ENCODE peak calls at places on chromosomes 12 and 14, in ten cellular contexts. X is activated T-cell treated with anti-CD3 and anti-CD28 coated beads, Interleukin-2, amount 50 U/mL, for 72 hours; N is mesenchymal stem cell; R is C1 segment of cervical spinal cord; G is HCT116; H is NAMALWA; T is NCI-H510A; I is keratinocyte; O is anterior cingulate cortex; E is fibroblast of villous mesenchyme. C is an unnamed sample.
A peak's percentile ranks its signal among the peaks of the same experiment; 100 is the strongest.

GRCh38 chr12:81570234-81570633 is 188.9 kb downstream of the PPFIA2 start:
- DNase-seq in R (no peak), I (no peak), T (no peak), O (no peak), E (no peak), H (no peak), N (no peak), G (no peak), X (no peak), C (no peak)

GRCh38 chr14:51870620-51871019 is 10.2 kb downstream of the GNG2 start:
- DNase-seq in H (no peak), I (no peak), G (no peak), X (no peak), R (no peak), T (no peak), E (no peak), N (no peak), O (no peak), C (no peak)

GRCh38 chr14:104885031-104885972 is 20.2 kb downstream of the CEP170B start:
- DNase-seq in H (no peak), T (no peak), O (no peak), R (no peak), X (no peak), G (no peak), E (no peak), I (no peak), N (no peak), C (peak; percentile 44)

GRCh38 chr12:1773937-1774655 is 46.3 kb upstream of the LRTM2 start:
- DNase-seq in O (no peak), H (no peak), G (no peak), N (peak; percentile 69), R (peak; percentile 25), I (no peak), X (no peak), T (no peak), E (peak; percentile 57), C (no peak)

GRCh38 chr12:111519083-111519482 is 80.0 kb downstream of the ATXN2 start:
- DNase-seq in N (no peak), I (no peak), R (no peak), X (no peak), G (no peak), E (no peak), O (no peak), T (no peak), H (no peak), C (no peak)

GRCh38 chr12:116766746-116767145 is 28.6 kb downstream of the RNFT2 start:
- DNase-seq in R (no peak), I (no peak), G (no peak), N (no peak), H (no peak), O (no peak), X (no peak), T (no peak), E (no peak), C (no peak)

GRCh38 chr12:48789858-48790326 is 1.0 kb upstream of the ADCY6 start:
- DNase-seq in E (no peak), X (no peak), N (no peak), I (no peak), R (no peak), G (no peak), T (no peak), O (no peak), H (no peak), C (no peak)

GRCh38 chr12:74043343-74043742 is 494.3 kb upstream of the ATXN7L3B start:
- DNase-seq in T (no peak), R (no peak), G (peak; percentile 55), O (no peak), I (peak; percentile 93), E (peak; percentile 35), H (no peak), N (peak; percentile 78), X (no peak), C (no peak)

GRCh38 chr12:24697295-24697694 is 251.6 kb downstream of the BCAT1 start:
- DNase-seq in I (no peak), H (no peak), E (no peak), X (no peak), N (no peak), O (no peak), G (no peak), R (no peak), T (no peak), C (no peak)

GRCh38 chr14:93019367-93019843 is 96.3 kb downstream of the ITPK1 start:
- DNase-seq in N (no peak), E (no peak), X (no peak), O (peak; percentile 40), H (no peak), I (no peak), G (no peak), R (no peak), T (no peak), C (no peak)

GRCh38 chr14:29724991-29725390 is 202.7 kb downstream of the PRKD1 start:
- DNase-seq in X (no peak), O (no peak), T (peak; percentile 44), R (no peak), E (peak; percentile 46), N (peak; percentile 53), I (no peak), H (no peak), G (no peak), C (no peak)

GRCh38 chr12:121628037-121628436 is 1.7 kb downstream of the ORAI1 start:
- DNase-seq in H (peak; percentile 43), O (no peak), G (no peak), N (peak; percentile 40), I (no peak), R (no peak), E (peak; percentile 28), T (no peak), X (peak; percentile 27), C (peak; percentile 71)

GRCh38 chr14:68377459-68377858 is 415.4 kb downstream of the ZFP36L1 start:
- DNase-seq in X (no peak), R (peak; percentile 63), H (peak; percentile 1), I (no peak), E (peak; percentile 63), T (no peak), N (no peak), O (peak; percentile 73), G (no peak), C (peak; percentile 57)

GRCh38 chr14:37593496-37594237 is 1.4 kb downstream of the FOXA1 start:
- DNase-seq in N (peak; percentile 0), R (no peak), G (no peak), O (no peak), E (no peak), T (no peak), X (no peak), H (no peak), I (no peak), C (no peak)

GRCh38 chr12:95605087-95605486 is 53.8 kb upstream of the USP44 start:
- DNase-seq in G (no peak), I (no peak), R (no peak), E (no peak), O (no peak), X (no peak), N (peak; percentile 23), T (no peak), H (no peak), C (no peak)

GRCh38 chr14:51504626-51505025 is 147.1 kb upstream of the FRMD6 start:
- DNase-seq in O (no peak), R (no peak), I (no peak), G (no peak), N (no peak), T (no peak), X (no peak), H (no peak), E (no peak), C (no peak)

GRCh38 chr12:39975374-39975918 is 130.4 kb downstream of the SLC2A13 start:
- DNase-seq in E (peak; percentile 26), T (no peak), N (peak; percentile 10), X (no peak), H (no peak), R (no peak), I (no peak), O (no peak), G (no peak), C (no peak)

GRCh38 chr14:65281991-65282908 is 130.3 kb upstream of the FUT8 start:
- DNase-seq in H (peak; percentile 13), E (peak; percentile 57), O (peak; percentile 86), R (peak; percentile 85), X (no peak), T (no peak), N (peak; percentile 49), G (no peak), I (no peak), C (no peak)

GRCh38 chr12:26119391-26119981 is 5.4 kb downstream of the BHLHE41 start:
- DNase-seq in E (peak; percentile 72), T (peak; percentile 21), N (peak; percentile 73), I (no peak), O (no peak), H (peak; percentile 75), G (peak; percentile 51), X (no peak), R (peak; percentile 43), C (no peak)

GRCh38 chr14:93708311-93708734 is 80.0 kb downstream of the PRIMA1 start:
- DNase-seq in G (no peak), R (no peak), T (no peak), N (no peak), I (no peak), X (no peak), H (no peak), O (no peak), E (no peak), C (no peak)

GRCh38 chr12:113825705-113826104 is 140.4 kb downstream of the RBM19 start:
- DNase-seq in I (no peak), R (no peak), O (no peak), E (no peak), N (no peak), H (no peak), T (no peak), X (no peak), G (no peak), C (no peak)

GRCh38 chr12:19850341-19851065 is 411.2 kb downstream of the AEBP2 start:
- DNase-seq in O (no peak), H (no peak), R (no peak), N (peak; percentile 77), E (peak; percentile 80), I (no peak), T (no peak), X (no peak), G (no peak), C (no peak)

GRCh38 chr12:53603196-53603595 is 23.0 kb downstream of the ATF7 start:
- DNase-seq in G (no peak), X (no peak), O (no peak), R (no peak), I (no peak), E (no peak), N (no peak), H (no peak), T (no peak), C (no peak)